ENCODE peak calls at places on chromosome 4, in four cellular contexts. D, F, J and M are unnamed samples.
A peak's percentile ranks its signal among the peaks of the same experiment; 100 is the strongest.

GRCh38 chr4:37095925-37096324 is 148.6 kb upstream of the NWD2 start:
- DNase-seq in D (no peak), J (no peak), F (no peak), M (no peak)

GRCh38 chr4:92031825-92032224 is 271.9 kb upstream of the GRID2 start:
- DNase-seq in D (no peak), J (no peak), F (no peak), M (no peak)

GRCh38 chr4:183507928-183508327 is 3.1 kb downstream of the ING2 start:
- DNase-seq in J (no peak), F (no peak), D (no peak), M (no peak)

GRCh38 chr4:69057620-69058409 is 38.5 kb upstream of the UGT2B7 start:
- DNase-seq in J (no peak), D (no peak), F (no peak), M (no peak)

GRCh38 chr4:23956601-23957364 is 66.9 kb upstream of the PPARGC1A start:
- DNase-seq in J (no peak), F (no peak), D (no peak), M (no peak)

GRCh38 chr4:101028886-101029285 is 318.4 kb downstream of the PPP3CA start:
- DNase-seq in J (no peak), F (no peak), D (no peak), M (no peak)

GRCh38 chr4:148961526-148961925 is 519.3 kb upstream of the NR3C2 start:
- DNase-seq in D (no peak), F (no peak), J (no peak), M (no peak)

GRCh38 chr4:39151120-39151713 is 31.1 kb upstream of the WDR19 start:
- DNase-seq in F (peak; percentile 33), D (no peak), J (no peak), M (no peak)

GRCh38 chr4:119647558-119647957 is 19.0 kb upstream of the PDE5A start:
- DNase-seq in D (no peak), J (no peak), F (no peak), M (no peak)

GRCh38 chr4:88792821-88793220 is 95.2 kb upstream of the NAP1L5 start:
- DNase-seq in D (no peak), J (no peak), F (no peak), M (no peak)

GRCh38 chr4:10697071-10697470 is 12.5 kb upstream of the CLNK start:
- DNase-seq in D (no peak), J (no peak), F (peak; percentile 78), M (no peak)

GRCh38 chr4:85860066-85860465 is 385.1 kb downstream of the ARHGAP24 start:
- DNase-seq in D (no peak), F (no peak), J (no peak), M (no peak)

GRCh38 chr4:5752803-5753184 is 41.8 kb downstream of the EVC start:
- DNase-seq in F (no peak), D (no peak), J (no peak), M (no peak)